ENCODE peak calls at places on chromosomes 7 and 10, in four cellular contexts. I is CD8-positive, alpha-beta T cell; Y is glutamatergic neuron; G is upper lobe of left lung. H is an unnamed sample.

GRCh38 chr7:55420535-55420934 is 55.4 kb downstream of the LANCL2 start:
- DNase-seq in I (no peak), Y (no peak), G (no peak), H (no peak)

GRCh38 chr10:112775892-112776679 is 174.0 kb upstream of the TCF7L2 start:
- DNase-seq in I (no peak), Y (peak; percentile 30), G (no peak), H (no peak)

GRCh38 chr7:149070372-149071140 is 20.0 kb downstream of the ZNF786 start:
- DNase-seq in I (no peak), Y (no peak), G (peak; percentile 65), H (no peak)

GRCh38 chr7:155144371-155144770 is 74.2 kb downstream of the HTR5A start:
- DNase-seq in I (no peak), Y (no peak), G (no peak), H (no peak)

GRCh38 chr7:40000734-40001315 is 50.8 kb downstream of the CDK13 start:
- DNase-seq in I (no peak), Y (no peak), G (no peak), H (no peak)

GRCh38 chr10:63115732-63116383 is 17.3 kb upstream of the NRBF2 start:
- DNase-seq in I (no peak), Y (no peak), G (no peak), H (peak; percentile 49)

GRCh38 chr10:43308986-43309385 is 42.1 kb upstream of the RASGEF1A start:
- DNase-seq in I (no peak), Y (no peak), G (no peak), H (no peak)

GRCh38 chr7:101974365-101974764 is 156.9 kb downstream of the CUX1 start:
- DNase-seq in I (no peak), Y (no peak), G (no peak), H (no peak)

GRCh38 chr7:45225560-45226335 is 68.2 kb downstream of the RAMP3 start:
- DNase-seq in I (no peak), Y (no peak), G (no peak), H (no peak)

GRCh38 chr7:156504687-156505545 is 135.7 kb upstream of the RNF32 start:
- DNase-seq in I (no peak), Y (no peak), G (peak; percentile 56), H (no peak)

GRCh38 chr10:116521424-116522305 is 24.1 kb upstream of the PNLIP start:
- DNase-seq in I (no peak), Y (peak; percentile 39), G (no peak), H (peak; percentile 47)

GRCh38 chr10:64059884-64060283 is 538.7 kb downstream of the REEP3 start:
- DNase-seq in I (no peak), Y (no peak), G (no peak), H (no peak)

GRCh38 chr7:106010866-106011265 is 47.8 kb downstream of the CDHR3 start:
- DNase-seq in I (no peak), Y (no peak), G (no peak), H (no peak)

GRCh38 chr10:48470115-48470892 is 134.6 kb downstream of the ARHGAP22 start:
- DNase-seq in I (no peak), Y (no peak), G (no peak), H (no peak)

GRCh38 chr10:114715171-114715670 is 57.1 kb upstream of the ABLIM1 start:
- DNase-seq in I (no peak), Y (no peak), G (no peak), H (no peak)

GRCh38 chr10:25639646-25640045 is 294.4 kb upstream of the MYO3A start:
- DNase-seq in I (no peak), Y (no peak), G (no peak), H (no peak)

GRCh38 chr7:138785587-138786437 is 12.0 kb upstream of the TMEM213 start:
- DNase-seq in I (no peak), Y (no peak), G (no peak), H (no peak)

GRCh38 chr7:138954545-138955475 is 26.4 kb downstream of the KIAA1549 start:
- DNase-seq in I (no peak), Y (no peak), G (no peak), H (no peak)

GRCh38 chr7:23471090-23471859 is 984 bp upstream of the IGF2BP3 start:
- DNase-seq in I (no peak), Y (peak; percentile 90), G (peak; percentile 82), H (peak; percentile 89)

GRCh38 chr10:75430000-75430763 is 1.2 kb upstream of the LRMDA start:
- DNase-seq in I (no peak), Y (peak; percentile 25), G (peak; percentile 23), H (peak; percentile 32)

GRCh38 chr10:119449210-119449584 is 93.3 kb downstream of the RGS10 start:
- DNase-seq in I (no peak), Y (no peak), G (no peak), H (no peak)

GRCh38 chr10:64444163-64444562 is 923.0 kb downstream of the REEP3 start:
- DNase-seq in I (no peak), Y (no peak), G (no peak), H (no peak)

GRCh38 chr10:69867699-69868558 is 66.2 kb downstream of the COL13A1 start:
- DNase-seq in I (no peak), Y (no peak), G (no peak), H (no peak)

GRCh38 chr10:126204320-126204719 is 184.0 kb downstream of the ADAM12 start:
- DNase-seq in I (no peak), Y (no peak), G (no peak), H (no peak)

GRCh38 chr10:71981024-71981867 is 17.1 kb downstream of the CHST3 start:
- DNase-seq in I (no peak), Y (no peak), G (peak; percentile 39), H (peak; percentile 52)

GRCh38 chr7:129553861-129554530 is 51.7 kb downstream of the SMKR1 start:
- DNase-seq in I (peak; percentile 14), Y (no peak), G (no peak), H (no peak)

GRCh38 chr7:144821069-144821468 is 14.8 kb downstream of the TPK1 start:
- DNase-seq in I (no peak), Y (no peak), G (no peak), H (no peak)

GRCh38 chr10:72597897-72598296 is 28.0 kb downstream of the MICU1 start:
- DNase-seq in I (no peak), Y (no peak), G (no peak), H (no peak)

GRCh38 chr7:80795174-80795573 is 123.7 kb downstream of the SEMA3C start:
- DNase-seq in I (no peak), Y (no peak), G (no peak), H (no peak)

GRCh38 chr10:29117781-29118180 is 171.1 kb upstream of the LYZL1 start:
- DNase-seq in I (no peak), Y (no peak), G (no peak), H (no peak)

GRCh38 chr10:29120216-29120615 is 168.7 kb upstream of the LYZL1 start:
- DNase-seq in I (no peak), Y (no peak), G (no peak), H (no peak)

GRCh38 chr10:29113251-29113945 is 175.5 kb upstream of the LYZL1 start:
- DNase-seq in I (no peak), Y (no peak), G (no peak), H (no peak)

GRCh38 chr10:29124864-29125263 is 164.0 kb upstream of the LYZL1 start:
- DNase-seq in I (no peak), Y (no peak), G (no peak), H (no peak)

GRCh38 chr10:29119374-29119773 is 169.5 kb upstream of the LYZL1 start:
- DNase-seq in I (no peak), Y (peak; percentile 38), G (no peak), H (peak; percentile 63)
- TF ChIP-seq CTCF in I (no peak), Y (peak; percentile 15), G (no peak), H (peak; percentile 56)

DNA sequence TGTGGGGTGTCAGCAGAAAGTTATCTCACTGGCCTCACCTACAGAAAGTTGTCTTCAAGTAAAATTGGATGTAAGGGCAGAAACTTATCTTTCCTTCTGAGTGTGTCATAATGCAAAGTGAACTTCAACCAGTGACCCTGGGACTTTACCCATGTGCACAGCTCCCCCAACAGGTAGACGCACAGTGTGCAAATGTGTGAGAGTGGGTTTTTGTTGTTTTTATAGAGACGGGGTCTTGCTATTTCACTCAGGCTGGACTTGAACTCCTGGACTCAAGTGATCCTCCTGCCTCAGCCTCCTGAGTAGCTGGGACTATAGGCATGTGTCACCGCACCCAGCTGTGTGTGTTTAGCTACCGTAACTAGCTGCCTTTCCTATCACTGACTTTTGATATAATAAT is 6.4 kb upstream of the KAZALD1 start:
- DNase-seq in I (no peak), Y (no peak), G (no peak), H (no peak)
- TF ChIP-seq CTCF in I (no peak), Y (no peak), G (no peak), H (no peak)

GRCh38 chr7:122552769-122553168 is 146.1 kb downstream of the RNF133 start:
- DNase-seq in I (no peak), Y (no peak), G (no peak), H (no peak)

GRCh38 chr7:122553761-122554160 is 145.2 kb downstream of the RNF133 start:
- DNase-seq in I (no peak), Y (no peak), G (no peak), H (no peak)

GRCh38 chr7:122549578-122549977 is 149.3 kb downstream of the RNF133 start:
- DNase-seq in I (no peak), Y (no peak), G (no peak), H (no peak)

GRCh38 chr7:122546496-122546895 is 152.4 kb downstream of the RNF133 start:
- DNase-seq in I (no peak), Y (no peak), G (no peak), H (no peak)

GRCh38 chr7:122550545-122550944 is 148.4 kb downstream of the RNF133 start:
- DNase-seq in I (no peak), Y (no peak), G (no peak), H (no peak)
- TF ChIP-seq CTCF in I (no peak), Y (no peak), G (no peak), H (peak; percentile 40)

GRCh38 chr10:46220872-46221538 is 65.8 kb upstream of the ANTXRL start:
- DNase-seq in I (no peak), Y (no peak), G (peak; percentile 45), H (no peak)
- TF ChIP-seq CTCF in I (no peak), Y (peak; percentile 54), G (no peak), H (peak; percentile 39)

GRCh38 chr10:86693721-86694369 is 25.5 kb downstream of the LDB3 start:
- DNase-seq in I (peak; percentile 22), Y (peak; percentile 54), G (no peak), H (peak; percentile 55)
- TF ChIP-seq CTCF in I (peak; percentile 62), Y (peak; percentile 70), G (no peak), H (peak; percentile 78)

GRCh38 chr10:78260141-78260540 is 226.5 kb downstream of the RPS24 start:
- DNase-seq in I (no peak), Y (no peak), G (no peak), H (no peak)
- TF ChIP-seq CTCF in I (no peak), Y (no peak), G (no peak), H (peak; percentile 29)

DNA sequence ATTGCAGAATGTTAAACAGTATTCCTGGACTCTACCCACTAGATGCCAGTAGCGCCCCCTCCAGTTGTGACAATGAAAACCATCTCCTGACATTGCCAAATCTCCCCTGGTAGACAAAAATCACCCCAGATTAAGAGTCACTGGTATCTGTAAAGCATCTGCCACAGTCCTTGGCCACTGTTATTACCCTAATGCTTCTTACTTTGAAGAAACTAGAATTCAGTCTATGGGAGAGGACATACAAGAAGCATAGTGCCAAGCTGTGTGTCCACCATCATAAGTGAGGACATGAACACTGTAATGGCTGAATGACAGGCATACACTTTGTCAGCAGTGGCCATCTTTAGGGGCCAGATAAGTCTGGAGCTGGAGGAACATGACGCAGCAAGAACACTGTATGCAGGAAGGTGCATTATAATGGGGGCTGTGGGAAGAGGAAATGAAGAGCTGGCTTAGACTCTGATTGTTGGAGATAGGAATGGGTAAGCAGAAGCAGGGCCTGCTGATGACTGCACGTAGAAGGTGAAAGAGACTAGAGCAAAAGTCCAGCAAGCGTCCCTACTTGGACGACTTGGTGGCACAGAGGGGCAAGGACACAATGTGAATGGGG is 32.5 kb downstream of the CBX3 start:
- DNase-seq in I (no peak), Y (no peak), G (no peak), H (no peak)
- TF ChIP-seq CTCF in I (no peak), Y (no peak), G (no peak), H (no peak)